ENCODE peak calls at places on chromosome 6, in nine cellular contexts. R, B, T, G, Z, M, L, V and A are unnamed samples.

GRCh38 chr6:89353118-89353556 is 615 bp upstream of the UBE2J1 start:
- DNase-seq in R (no peak), B (no peak), T (no peak), G (no peak), Z (no peak), M (no peak), L (no peak), V (no peak), A (no peak)

GRCh38 chr6:105746130-105746505 is 340.0 kb upstream of the PRDM1 start:
- DNase-seq in R (no peak), B (no peak), T (no peak), G (no peak), Z (no peak), M (no peak), L (no peak), V (no peak), A (no peak)

GRCh38 chr6:90545450-90545849 is 41.4 kb downstream of the MAP3K7 start:
- DNase-seq in R (no peak), B (peak; percentile 9), T (peak; percentile 10), G (peak; percentile 31), Z (no peak), M (no peak), L (no peak), V (no peak), A (no peak)

GRCh38 chr6:163094881-163095280 is 319.6 kb upstream of the QKI start:
- DNase-seq in R (no peak), B (no peak), T (no peak), G (no peak), Z (no peak), M (no peak), L (no peak), V (no peak), A (no peak)

GRCh38 chr6:131015192-131015591 is 47.9 kb downstream of the EPB41L2 start:
- DNase-seq in R (no peak), B (no peak), T (no peak), G (no peak), Z (no peak), M (no peak), L (peak; percentile 26), V (no peak), A (no peak)

GRCh38 chr6:2264932-2265331 is 19.5 kb upstream of the GMDS start:
- DNase-seq in R (no peak), B (peak; percentile 87), T (peak; percentile 58), G (peak; percentile 71), Z (peak; percentile 44), M (no peak), L (peak; percentile 9), V (no peak), A (peak; percentile 5)

GRCh38 chr6:110039364-110039995 is 61.4 kb downstream of the GPR6 start:
- DNase-seq in R (peak; percentile 91), B (peak; percentile 74), T (peak; percentile 85), G (peak; percentile 87), Z (peak; percentile 65), M (peak; percentile 65), L (peak; percentile 82), V (peak; percentile 87), A (peak; percentile 94)

GRCh38 chr6:30547454-30547853 is 8.8 kb downstream of the GNL1 start:
- DNase-seq in R (no peak), B (no peak), T (no peak), G (no peak), Z (no peak), M (no peak), L (no peak), V (no peak), A (no peak)

GRCh38 chr6:143901885-143902708 is 37.8 kb downstream of the ZC2HC1B start:
- DNase-seq in R (peak; percentile 33), B (no peak), T (no peak), G (peak; percentile 49), Z (peak; percentile 4), M (peak; percentile 48), L (peak; percentile 76), V (no peak), A (peak; percentile 10)

GRCh38 chr6:113405326-113406050 is 451.7 kb upstream of the MARCKS start:
- DNase-seq in R (no peak), B (no peak), T (no peak), G (no peak), Z (no peak), M (no peak), L (peak; percentile 26), V (no peak), A (peak; percentile 50)

GRCh38 chr6:38443341-38443740 is 196.4 kb downstream of the BTBD9 start:
- DNase-seq in R (no peak), B (no peak), T (no peak), G (no peak), Z (no peak), M (no peak), L (peak; percentile 8), V (no peak), A (no peak)

DNA sequence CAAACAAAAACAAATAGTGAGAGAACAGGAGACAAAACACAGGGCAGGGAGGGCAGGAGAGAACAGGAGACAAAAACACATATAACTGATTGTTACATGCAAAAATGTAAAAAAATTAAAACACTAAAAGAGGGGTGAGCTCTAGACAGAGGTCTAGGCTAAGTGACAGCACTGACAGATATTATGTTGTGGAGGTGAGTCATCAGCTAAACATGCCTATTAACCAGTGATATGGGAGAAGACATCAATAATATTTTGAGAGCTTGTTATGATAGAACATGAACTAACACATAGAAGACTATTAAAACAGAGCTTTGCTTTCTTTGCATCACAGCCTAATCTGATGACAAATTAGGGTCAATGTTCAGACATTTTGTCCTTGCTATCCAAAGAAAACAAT is 972.7 kb downstream of the PRIM2 start:
- DNase-seq in R (no peak), B (peak; percentile 11), T (peak; percentile 46), G (no peak), Z (no peak), M (no peak), L (no peak), V (no peak), A (no peak)
- H3K4me1 ChIP-seq in R (no peaks in the 10 kb centered on the region), B (no peaks in the 10 kb centered on the region), T (no peaks in the 10 kb centered on the region), G (no peaks in the 10 kb centered on the region), Z (no peaks in the 10 kb centered on the region), M (no peaks in the 10 kb centered on the region), L (no peaks in the 10 kb centered on the region), V (no peaks in the 10 kb centered on the region), A (no peaks in the 10 kb centered on the region)

GRCh38 chr6:51675551-51676275 is 411.7 kb downstream of the PKHD1 start:
- DNase-seq in R (peak; percentile 27), B (no peak), T (peak; percentile 14), G (no peak), Z (no peak), M (no peak), L (no peak), V (no peak), A (no peak)

GRCh38 chr6:51684038-51684437 is 403.4 kb downstream of the PKHD1 start:
- DNase-seq in R (no peak), B (no peak), T (no peak), G (no peak), Z (no peak), M (no peak), L (no peak), V (no peak), A (no peak)

GRCh38 chr6:51678274-51678673 is 409.1 kb downstream of the PKHD1 start:
- DNase-seq in R (no peak), B (no peak), T (no peak), G (no peak), Z (no peak), M (no peak), L (no peak), V (no peak), A (no peak)

GRCh38 chr6:51675020-51675419 is 412.4 kb downstream of the PKHD1 start:
- DNase-seq in R (no peak), B (no peak), T (no peak), G (no peak), Z (no peak), M (no peak), L (no peak), V (no peak), A (no peak)

DNA sequence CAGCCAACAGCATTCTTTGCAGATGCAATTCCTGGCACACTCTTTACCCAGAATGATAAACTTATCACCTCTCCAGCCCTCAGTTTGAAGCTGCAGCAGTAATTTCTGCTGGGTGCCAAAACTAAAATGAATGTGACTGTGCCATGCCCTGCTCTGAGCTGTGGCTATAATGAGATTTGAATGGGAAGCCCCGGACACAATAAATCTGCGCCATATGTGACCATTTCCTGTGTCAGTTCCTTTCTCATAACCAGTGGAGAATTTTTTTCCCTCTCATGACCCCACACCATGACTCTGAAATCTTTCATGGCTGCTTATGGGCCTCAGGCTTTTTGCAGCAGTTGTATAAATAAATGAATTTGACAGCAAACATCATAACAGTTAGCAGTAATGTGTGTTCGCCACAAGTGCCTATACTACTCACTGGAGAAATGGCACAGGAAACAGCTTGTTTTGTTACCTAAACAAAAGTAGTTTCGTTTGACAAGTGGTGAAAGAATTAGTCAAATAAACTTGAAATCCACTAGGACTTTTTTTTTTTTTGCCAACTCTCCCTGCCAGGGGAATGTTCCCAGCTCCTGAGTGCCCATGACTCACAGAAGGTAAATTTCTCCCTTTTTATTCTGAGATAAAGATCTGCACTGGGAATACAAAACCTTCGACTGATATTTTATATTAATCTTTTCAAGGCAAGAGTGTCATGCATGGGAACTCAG is 408.4 kb downstream of the PKHD1 start:
- DNase-seq in R (no peak), B (peak; percentile 86), T (peak; percentile 92), G (no peak), Z (no peak), M (peak; percentile 19), L (no peak), V (no peak), A (no peak)
- H3K4me3 ChIP-seq in R (no peak overlapping the region), B (no peak overlapping the region), T (peak overlapping the region; percentile 42), G (no peak overlapping the region), Z (no peak overlapping the region), M (peak overlapping the region; percentile 26), L (no peak overlapping the region), V (no peak overlapping the region), A (no peak overlapping the region)

GRCh38 chr6:13614126-13614925 is 809 bp upstream of the NOL7 start:
- DNase-seq in R (peak; percentile 58), B (no peak), T (peak; percentile 44), G (no peak), Z (no peak), M (no peak), L (no peak), V (no peak), A (peak; percentile 72)

GRCh38 chr6:13613029-13613594 is 2.0 kb upstream of the NOL7 start:
- DNase-seq in R (no peak), B (no peak), T (no peak), G (no peak), Z (no peak), M (no peak), L (no peak), V (no peak), A (no peak)

GRCh38 chr6:13615802-13616140 is 636 bp downstream of the NOL7 start:
- DNase-seq in R (peak; percentile 71), B (no peak), T (peak; percentile 41), G (peak; percentile 35), Z (peak; percentile 35), M (no peak), L (peak; percentile 63), V (peak; percentile 24), A (peak; percentile 82)

GRCh38 chr6:13614926-13615801 is at the start of gene NOL7:
- DNase-seq in R (peak; percentile 98), B (peak; percentile 95), T (peak; percentile 98), G (peak; percentile 99), Z (peak; percentile 95), M (peak; percentile 95), L (peak; percentile 98), V (peak; percentile 96), A (peak; percentile 100)

GRCh38 chr6:13611715-13612114 is 3.4 kb upstream of the NOL7 start:
- DNase-seq in R (no peak), B (no peak), T (no peak), G (no peak), Z (no peak), M (peak; percentile 21), L (peak; percentile 29), V (no peak), A (no peak)
- H3K9ac ChIP-seq in R (no peak overlapping the region), B (no peak overlapping the region), T (no peak overlapping the region), G (no peak overlapping the region), Z (no peak overlapping the region), M (peak overlapping the region; percentile 37), L (no peak overlapping the region), V (no peak overlapping the region), A (no peak overlapping the region)

GRCh38 chr6:88137915-88138314 is 28.2 kb downstream of the CNR1 start:
- DNase-seq in R (no peak), B (no peak), T (no peak), G (no peak), Z (no peak), M (no peak), L (no peak), V (no peak), A (no peak)
- H3K4me1 ChIP-seq in R (no peaks in the 10 kb centered on the region), B (no peaks in the 10 kb centered on the region), T (no peaks in the 10 kb centered on the region), G (no peaks in the 10 kb centered on the region), Z (no peaks in the 10 kb centered on the region), M (peaks cover 33% of the 10 kb centered on the region), L (no peaks in the 10 kb centered on the region), V (no peaks in the 10 kb centered on the region), A (peaks cover 9% of the 10 kb centered on the region)